ENCODE peak calls at places on chromosome X, in nine cellular contexts. N, C, R, Q, P, M, T, J and A are unnamed samples.

GRCh38 chrX:2828404-2829065 is at the start of gene GYG2:
- DNase-seq in N (no peak), C (peak), R (no peak), Q (no peak), P (no peak), M (no peak), T (no peak), J (no peak), A (no peak)

GRCh38 chrX:39518451-39519212 is 579.1 kb downstream of the BCOR start:
- DNase-seq in N (no peak), C (no peak), R (no peak), Q (no peak), P (no peak), M (no peak), T (peak), J (no peak), A (peak)

GRCh38 chrX:74949717-74950116 is 24.5 kb upstream of the NEXMIF start:
- DNase-seq in N (no peak), C (no peak), R (no peak), Q (no peak), P (no peak), M (no peak), T (no peak), J (no peak), A (no peak)

GRCh38 chrX:42751573-42751972 is 26.4 kb downstream of the PPP1R2C start:
- DNase-seq in N (no peak), C (no peak), R (no peak), Q (no peak), P (no peak), M (peak), T (peak), J (no peak), A (no peak)

GRCh38 chrX:9873952-9874351 is 87.7 kb downstream of the SHROOM2 start:
- DNase-seq in N (peak), C (peak), R (no peak), Q (no peak), P (no peak), M (no peak), T (no peak), J (no peak), A (no peak)

GRCh38 chrX:16573781-16574180 is 76.2 kb upstream of the S100G start:
- DNase-seq in N (no peak), C (no peak), R (no peak), Q (no peak), P (no peak), M (peak), T (peak), J (no peak), A (no peak)

GRCh38 chrX:154090731-154091130 is 6.8 kb downstream of the MECP2 start:
- DNase-seq in N (no peak), C (no peak), R (no peak), Q (no peak), P (no peak), M (no peak), T (no peak), J (no peak), A (no peak)

GRCh38 chrX:68761086-68761485 is 67.7 kb upstream of the EFNB1 start:
- DNase-seq in N (no peak), C (no peak), R (no peak), Q (no peak), P (no peak), M (no peak), T (no peak), J (no peak), A (no peak)

GRCh38 chrX:27380163-27380845 is 82.8 kb downstream of the PPP4R3C start:
- DNase-seq in N (no peak), C (no peak), R (no peak), Q (no peak), P (no peak), M (no peak), T (no peak), J (no peak), A (no peak)

GRCh38 chrX:29687687-29688086 is 527.7 kb upstream of the MAGEB2 start:
- DNase-seq in N (no peak), C (no peak), R (no peak), Q (no peak), P (no peak), M (peak), T (peak), J (no peak), A (no peak)

GRCh38 chrX:96183843-96184242 is 500.8 kb upstream of the DIAPH2 start:
- DNase-seq in N (no peak), C (no peak), R (no peak), Q (no peak), P (no peak), M (no peak), T (no peak), J (no peak), A (no peak)

GRCh38 chrX:40484408-40485091 is 96.2 kb upstream of the ATP6AP2 start:
- DNase-seq in N (no peak), C (no peak), R (no peak), Q (no peak), P (no peak), M (no peak), T (no peak), J (no peak), A (no peak)

GRCh38 chrX:38166478-38167083 is 54.1 kb downstream of the SRPX start:
- DNase-seq in N (peak), C (no peak), R (no peak), Q (no peak), P (no peak), M (no peak), T (no peak), J (peak), A (no peak)

GRCh38 chrX:118693843-118694242 is 33.6 kb upstream of the IL13RA1 start:
- DNase-seq in N (no peak), C (no peak), R (no peak), Q (no peak), P (no peak), M (no peak), T (no peak), J (no peak), A (no peak)

GRCh38 chrX:47502591-47503222 is 19.7 kb upstream of the ZNF41 start:
- DNase-seq in N (no peak), C (no peak), R (no peak), Q (no peak), P (no peak), M (peak), T (peak), J (no peak), A (no peak)

GRCh38 chrX:68842781-68843581 is 14.2 kb downstream of the EFNB1 start:
- DNase-seq in N (no peak), C (no peak), R (no peak), Q (no peak), P (no peak), M (peak), T (peak), J (peak), A (no peak)

GRCh38 chrX:50448565-50448964 is 22.1 kb downstream of the DGKK start:
- DNase-seq in N (peak), C (no peak), R (no peak), Q (no peak), P (no peak), M (peak), T (no peak), J (no peak), A (no peak)

GRCh38 chrX:132716006-132716405 is 227.2 kb upstream of the MBNL3 start:
- DNase-seq in N (no peak), C (no peak), R (no peak), Q (no peak), P (no peak), M (no peak), T (no peak), J (no peak), A (no peak)

GRCh38 chrX:11273544-11273943 is 19.7 kb upstream of the AMELX start:
- DNase-seq in N (no peak), C (no peak), R (no peak), Q (no peak), P (no peak), M (peak), T (peak), J (no peak), A (no peak)

GRCh38 chrX:70444326-70445196 is at the start of gene DLG3:
- DNase-seq in N (peak), C (peak), R (no peak), Q (no peak), P (no peak), M (peak), T (no peak), J (no peak), A (no peak)

GRCh38 chrX:150451953-150452352 is 88.8 kb downstream of the MAMLD1 start:
- DNase-seq in N (no peak), C (no peak), R (no peak), Q (no peak), P (no peak), M (no peak), T (no peak), J (no peak), A (no peak)

GRCh38 chrX:15873566-15873965 is 19.0 kb upstream of the AP1S2 start:
- DNase-seq in N (no peak), C (no peak), R (no peak), Q (no peak), P (no peak), M (peak), T (peak), J (no peak), A (no peak)

GRCh38 chrX:149272690-149273463 is 232.2 kb downstream of the IDS start:
- DNase-seq in N (no peak), C (no peak), R (no peak), Q (no peak), P (no peak), M (peak), T (no peak), J (no peak), A (no peak)